ENCODE peak calls at places on chromosomes 12 and 14, in seven cellular contexts. Y is effector CD4-positive, alpha-beta T cell; R is HepG2; D is posterior cingulate gyrus; J is activated CD8-positive, alpha-beta memory T cell treated with anti-CD3 and anti-CD28 coated beads for 24 hours; Q is NCI-H1930; X is amniotic stem cell. A is an unnamed sample.

GRCh38 chr14:24806061-24806678 is 172.2 kb upstream of the GZMB start:
- DNase-seq in Y (no peak), R (peak), D (peak), J (peak), Q (peak), X (peak), A (peak)

GRCh38 chr14:65704850-65705249 is 292.3 kb downstream of the FUT8 start:
- DNase-seq in Y (no peak), R (no peak), D (no peak), J (no peak), Q (no peak), X (no peak), A (no peak)

GRCh38 chr14:31410048-31410654 is 10.2 kb downstream of the HEATR5A start:
- DNase-seq in Y (no peak), R (no peak), D (no peak), J (no peak), Q (no peak), X (no peak), A (no peak)

GRCh38 chr14:24427537-24428508 is 1.6 kb downstream of the CBLN3 start:
- DNase-seq in Y (no peak), R (peak), D (no peak), J (peak), Q (no peak), X (no peak), A (no peak)

GRCh38 chr12:68960162-68960501 is 27.2 kb upstream of the CPM start:
- DNase-seq in Y (no peak), R (no peak), D (no peak), J (no peak), Q (no peak), X (no peak), A (no peak)

GRCh38 chr12:130881548-130881947 is 9.7 kb downstream of the RAN start:
- DNase-seq in Y (no peak), R (no peak), D (no peak), J (no peak), Q (no peak), X (no peak), A (no peak)

GRCh38 chr14:105430535-105430934 is 10.9 kb downstream of the MTA1 start:
- DNase-seq in Y (no peak), R (no peak), D (peak), J (no peak), Q (no peak), X (no peak), A (no peak)

GRCh38 chr12:102756564-102756963 is 160.5 kb downstream of the PAH start:
- DNase-seq in Y (no peak), R (no peak), D (no peak), J (no peak), Q (no peak), X (no peak), A (no peak)

GRCh38 chr14:20690848-20691640 is 2.5 kb downstream of the ANG start:
- DNase-seq in Y (peak), R (peak), D (no peak), J (peak), Q (peak), X (peak), A (peak)

GRCh38 chr12:6372403-6373003 is 2.9 kb downstream of the SCNN1A start:
- DNase-seq in Y (no peak), R (peak), D (no peak), J (no peak), Q (no peak), X (peak), A (no peak)

GRCh38 chr14:30864934-30865333 is 9.4 kb upstream of the COCH start:
- DNase-seq in Y (no peak), R (no peak), D (no peak), J (no peak), Q (no peak), X (no peak), A (no peak)

A was measured in frontal cortex.